ENCODE peak calls at places on chromosomes 7 and 10, in ten cellular contexts. L is fibroblast of lung; S is endothelial cell; D is prostate gland; I is astrocyte of the cerebellum; G is NCI-H2081; V is Calu3; A is cardiac fibroblast; O is psoas muscle; R is stimulated activated naive CD8-positive, alpha-beta T cell treated with anti-CD3 and anti-CD28 coated beads, Interleukin-15, Interleukin-2, amounts not matched to agents 100 U/mL and 50 U/mL, for 24 hours. B is an unnamed sample.

GRCh38 chr7:114937422-114937821 is 15.5 kb downstream of the MDFIC start:
- DNase-seq in L (no peak), S (no peak), D (no peak), I (no peak), G (no peak), V (no peak), A (peak), O (no peak), R (no peak), B (no peak)

GRCh38 chr10:125014984-125015944 is 73.3 kb downstream of the ZRANB1 start:
- DNase-seq in L (no peak), S (no peak), D (no peak), I (no peak), G (no peak), V (no peak), A (no peak), O (peak), R (no peak), B (no peak)

GRCh38 chr7:151032936-151033863 is 5.0 kb downstream of the ABCB8 start:
- DNase-seq in L (no peak), S (no peak), D (no peak), I (no peak), G (no peak), V (no peak), A (no peak), O (no peak), R (no peak), B (no peak)

GRCh38 chr7:151125835-151126481 is 39.7 kb downstream of the AGAP3 start:
- DNase-seq in L (no peak), S (peak), D (no peak), I (no peak), G (no peak), V (no peak), A (no peak), O (no peak), R (no peak), B (no peak)

GRCh38 chr7:107463139-107464078 is 6.4 kb upstream of the GPR22 start:
- DNase-seq in L (peak), S (peak), D (peak), I (peak), G (peak), V (peak), A (peak), O (peak), R (peak), B (peak)

GRCh38 chr7:150914966-150915365 is 62.6 kb downstream of the AOC1 start:
- DNase-seq in L (no peak), S (no peak), D (no peak), I (no peak), G (no peak), V (no peak), A (no peak), O (peak), R (no peak), B (no peak)

GRCh38 chr10:45000764-45001381 is at the start of gene ZNF22:
- DNase-seq in L (peak), S (peak), D (no peak), I (no peak), G (no peak), V (peak), A (peak), O (peak), R (peak), B (peak)

GRCh38 chr7:48183370-48183743 is 12.1 kb downstream of the ABCA13 start:
- DNase-seq in L (peak), S (no peak), D (no peak), I (no peak), G (no peak), V (no peak), A (peak), O (no peak), R (no peak), B (no peak)

GRCh38 chr7:139675127-139676110 is 102.4 kb downstream of the HIPK2 start:
- DNase-seq in L (peak), S (no peak), D (no peak), I (peak), G (no peak), V (no peak), A (peak), O (no peak), R (no peak), B (no peak)

GRCh38 chr10:80500572-80501380 is 36.9 kb upstream of the SH2D4B start:
- DNase-seq in L (no peak), S (no peak), D (no peak), I (no peak), G (no peak), V (no peak), A (peak), O (peak), R (peak), B (no peak)

GRCh38 chr7:108291791-108292440 is 161.8 kb upstream of the LAMB4 start:
- DNase-seq in L (no peak), S (no peak), D (no peak), I (no peak), G (no peak), V (no peak), A (peak), O (no peak), R (no peak), B (no peak)

GRCh38 chr10:131199646-131200045 is 111.9 kb downstream of the TCERG1L start:
- DNase-seq in L (no peak), S (no peak), D (no peak), I (no peak), G (no peak), V (no peak), A (no peak), O (no peak), R (no peak), B (no peak)

GRCh38 chr10:97224483-97225435 is 39.0 kb upstream of the SLIT1 start:
- DNase-seq in L (peak), S (no peak), D (no peak), I (no peak), G (no peak), V (no peak), A (peak), O (no peak), R (no peak), B (no peak)